ENCODE peak calls at places on chromosomes 2 and 18, in four cellular contexts. One of them, this sample, is unnamed. For H3K27me3, the result is how much of the 10 kb centered on the place peaks cover.

GRCh38 chr2:241014764-241015163 is 16.3 kb downstream of the SNED1 start:
- DNase-seq in SK-N-SH: no peak
- DNase-seq in lower lobe of right lung: no peak
- DNase-seq in breast epithelium: peak
- DNase-seq in this sample: no peak

GRCh38 chr2:119383410-119384140 is 16.8 kb downstream of the DBI start:
- DNase-seq in SK-N-SH: no peak
- DNase-seq in lower lobe of right lung: no peak
- DNase-seq in breast epithelium: peak
- DNase-seq in this sample: no peak

GRCh38 chr2:229920011-229920781 is 1.6 kb downstream of the TRIP12 start:
- DNase-seq in SK-N-SH: no peak
- DNase-seq in lower lobe of right lung: no peak
- DNase-seq in breast epithelium: no peak
- DNase-seq in this sample: no peak

GRCh38 chr18:55586841-55587240 is 1.2 kb downstream of the TCF4 start:
- DNase-seq in SK-N-SH: peak
- DNase-seq in lower lobe of right lung: no peak
- DNase-seq in breast epithelium: no peak
- DNase-seq in this sample: no peak

GRCh38 chr18:70973626-70974025 is 684.8 kb downstream of the SOCS6 start:
- DNase-seq in SK-N-SH: no peak
- DNase-seq in lower lobe of right lung: no peak
- DNase-seq in breast epithelium: no peak
- DNase-seq in this sample: no peak

GRCh38 chr2:122363885-122364284 is 608.4 kb downstream of the TSN start:
- DNase-seq in SK-N-SH: peak
- DNase-seq in lower lobe of right lung: no peak
- DNase-seq in breast epithelium: no peak
- DNase-seq in this sample: no peak

GRCh38 chr18:13136056-13136688 is 82.4 kb upstream of the LDLRAD4 start:
- DNase-seq in SK-N-SH: no peak
- DNase-seq in lower lobe of right lung: no peak
- DNase-seq in breast epithelium: no peak
- DNase-seq in this sample: no peak

GRCh38 chr18:57073516-57074187 is 73.2 kb upstream of the BOD1L2 start:
- DNase-seq in SK-N-SH: no peak
- DNase-seq in lower lobe of right lung: no peak
- DNase-seq in breast epithelium: no peak
- DNase-seq in this sample: no peak

GRCh38 chr2:216426938-216427337 is 14.7 kb downstream of the SMARCAL1 start:
- DNase-seq in SK-N-SH: no peak
- DNase-seq in lower lobe of right lung: no peak
- DNase-seq in breast epithelium: no peak
- DNase-seq in this sample: peak

GRCh38 chr2:160694631-160695030 is 201.0 kb upstream of the RBMS1 start:
- DNase-seq in SK-N-SH: no peak
- DNase-seq in lower lobe of right lung: no peak
- DNase-seq in breast epithelium: no peak
- DNase-seq in this sample: no peak

GRCh38 chr18:41714872-41715271 is 240.2 kb upstream of the PIK3C3 start:
- DNase-seq in SK-N-SH: no peak
- DNase-seq in lower lobe of right lung: no peak
- DNase-seq in breast epithelium: no peak
- DNase-seq in this sample: no peak

GRCh38 chr2:42792583-42793313 is at the start of gene HAAO:
- DNase-seq in SK-N-SH: peak
- DNase-seq in lower lobe of right lung: peak
- DNase-seq in breast epithelium: peak
- DNase-seq in this sample: peak

GRCh38 chr2:27016801-27017325 is 15.9 kb upstream of the TMEM214 start:
- DNase-seq in SK-N-SH: peak
- DNase-seq in lower lobe of right lung: peak
- DNase-seq in breast epithelium: no peak
- DNase-seq in this sample: peak

GRCh38 chr2:8031370-8031769 is 650.5 kb upstream of the ID2 start:
- DNase-seq in SK-N-SH: no peak
- DNase-seq in lower lobe of right lung: no peak
- DNase-seq in breast epithelium: no peak
- DNase-seq in this sample: no peak

GRCh38 chr2:48415765-48416515 is 114.0 kb upstream of the STON1 start:
- DNase-seq in SK-N-SH: no peak
- DNase-seq in lower lobe of right lung: no peak
- DNase-seq in breast epithelium: no peak
- DNase-seq in this sample: no peak

GRCh38 chr2:240310645-240311044 is 124.8 kb upstream of the GPC1 start:
- DNase-seq in SK-N-SH: no peak
- DNase-seq in lower lobe of right lung: no peak
- DNase-seq in breast epithelium: no peak
- DNase-seq in this sample: no peak

GRCh38 chr2:181104512-181105121 is 124.2 kb downstream of the UBE2E3 start:
- DNase-seq in SK-N-SH: peak
- DNase-seq in lower lobe of right lung: no peak
- DNase-seq in breast epithelium: no peak
- DNase-seq in this sample: peak

GRCh38 chr2:197827618-197828017 is 23.2 kb downstream of the PLCL1 start:
- DNase-seq in SK-N-SH: no peak
- DNase-seq in lower lobe of right lung: no peak
- DNase-seq in breast epithelium: no peak
- DNase-seq in this sample: no peak

GRCh38 chr2:10452334-10452733 is 4.2 kb upstream of the ODC1 start:
- DNase-seq in SK-N-SH: peak
- DNase-seq in lower lobe of right lung: peak
- DNase-seq in breast epithelium: peak
- DNase-seq in this sample: peak

GRCh38 chr18:43934322-43935050 is 657.2 kb upstream of the SYT4 start:
- DNase-seq in SK-N-SH: no peak
- DNase-seq in lower lobe of right lung: no peak
- DNase-seq in breast epithelium: no peak
- DNase-seq in this sample: no peak

GRCh38 chr18:44781890-44782289 is 101.2 kb downstream of the SETBP1 start:
- DNase-seq in SK-N-SH: no peak
- DNase-seq in lower lobe of right lung: no peak
- DNase-seq in breast epithelium: no peak
- DNase-seq in this sample: peak

GRCh38 chr2:119005565-119005964 is 63.6 kb downstream of the MARCO start:
- DNase-seq in SK-N-SH: no peak
- DNase-seq in lower lobe of right lung: no peak
- DNase-seq in breast epithelium: peak
- DNase-seq in this sample: no peak

GRCh38 chr2:45256867-45257641 is 247.8 kb upstream of the SIX2 start:
- DNase-seq in SK-N-SH: no peak
- DNase-seq in lower lobe of right lung: no peak
- DNase-seq in breast epithelium: no peak
- DNase-seq in this sample: no peak

GRCh38 chr2:174449033-174449432 is 37.8 kb downstream of the GPR155 start:
- DNase-seq in SK-N-SH: no peak
- DNase-seq in lower lobe of right lung: no peak
- DNase-seq in breast epithelium: no peak
- DNase-seq in this sample: no peak

GRCh38 chr2:129936334-129936934 is 43.0 kb upstream of the RAB6C start:
- DNase-seq in SK-N-SH: peak
- DNase-seq in lower lobe of right lung: no peak
- DNase-seq in breast epithelium: no peak
- DNase-seq in this sample: no peak

GRCh38 chr2:157055660-157056199 is 201.8 kb upstream of the GALNT5 start:
- DNase-seq in SK-N-SH: no peak
- DNase-seq in lower lobe of right lung: no peak
- DNase-seq in breast epithelium: no peak
- DNase-seq in this sample: no peak

GRCh38 chr2:234881413-234882241 is 70.2 kb upstream of the SH3BP4 start:
- DNase-seq in SK-N-SH: peak
- DNase-seq in lower lobe of right lung: peak
- DNase-seq in breast epithelium: peak
- DNase-seq in this sample: peak

GRCh38 chr2:144426355-144426754 is 93.6 kb downstream of the ZEB2 start:
- DNase-seq in SK-N-SH: no peak
- DNase-seq in lower lobe of right lung: no peak
- DNase-seq in breast epithelium: no peak
- DNase-seq in this sample: no peak

GRCh38 chr2:144421606-144422510 is 98.1 kb downstream of the ZEB2 start:
- DNase-seq in SK-N-SH: no peak
- DNase-seq in lower lobe of right lung: no peak
- DNase-seq in breast epithelium: no peak
- DNase-seq in this sample: no peak

GRCh38 chr2:144426981-144427479 is 92.9 kb downstream of the ZEB2 start:
- DNase-seq in SK-N-SH: no peak
- DNase-seq in lower lobe of right lung: no peak
- DNase-seq in breast epithelium: no peak
- DNase-seq in this sample: no peak

GRCh38 chr2:144429396-144430112 is 90.4 kb downstream of the ZEB2 start:
- DNase-seq in SK-N-SH: no peak
- DNase-seq in lower lobe of right lung: no peak
- DNase-seq in breast epithelium: no peak
- DNase-seq in this sample: no peak

GRCh38 chr2:144424559-144425240 is 95.2 kb downstream of the ZEB2 start:
- DNase-seq in SK-N-SH: no peak
- DNase-seq in lower lobe of right lung: no peak
- DNase-seq in breast epithelium: peak
- DNase-seq in this sample: no peak
- H3K27ac ChIP-seq in SK-N-SH: no peak
- H3K27ac ChIP-seq in lower lobe of right lung: no peak
- H3K27ac ChIP-seq in breast epithelium: peak
- H3K27ac ChIP-seq in this sample: no peak

GRCh38 chr18:76687271-76688006 is 134.9 kb upstream of the ZNF236 start:
- DNase-seq in SK-N-SH: no peak
- DNase-seq in lower lobe of right lung: no peak
- DNase-seq in breast epithelium: no peak
- DNase-seq in this sample: peak

GRCh38 chr18:76684265-76684664 is 138.1 kb upstream of the ZNF236 start:
- DNase-seq in SK-N-SH: no peak
- DNase-seq in lower lobe of right lung: no peak
- DNase-seq in breast epithelium: no peak
- DNase-seq in this sample: no peak

GRCh38 chr18:76686737-76687231 is 135.6 kb upstream of the ZNF236 start:
- DNase-seq in SK-N-SH: peak
- DNase-seq in lower lobe of right lung: peak
- DNase-seq in breast epithelium: peak
- DNase-seq in this sample: peak

GRCh38 chr18:76685860-76686259 is 136.5 kb upstream of the ZNF236 start:
- DNase-seq in SK-N-SH: no peak
- DNase-seq in lower lobe of right lung: no peak
- DNase-seq in breast epithelium: no peak
- DNase-seq in this sample: no peak

DNA sequence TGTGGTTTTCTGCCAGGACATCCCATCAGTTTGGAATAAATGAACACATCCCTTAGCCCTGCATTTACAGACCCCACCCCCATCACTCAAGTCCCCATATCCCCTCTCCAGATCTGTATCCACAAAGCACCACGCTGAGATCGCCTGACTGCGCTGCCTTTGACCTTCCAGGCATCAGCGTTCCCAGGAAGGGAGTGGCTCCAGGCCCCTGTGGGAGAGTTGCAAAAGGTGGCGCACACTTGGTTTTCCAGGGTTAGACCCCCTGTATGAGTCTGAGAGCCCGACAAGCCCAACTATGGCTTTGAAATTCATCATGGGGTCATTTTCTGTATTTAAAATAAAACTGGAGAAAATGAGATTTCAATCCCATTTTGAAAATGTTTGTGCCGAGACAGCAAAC is 137.0 kb upstream of the ZNF236 start:
- DNase-seq in SK-N-SH: no peak
- DNase-seq in lower lobe of right lung: no peak
- DNase-seq in breast epithelium: no peak
- DNase-seq in this sample: no peak
- TF ChIP-seq CTCF in SK-N-SH: no peak
- TF ChIP-seq CTCF in lower lobe of right lung: no peak
- TF ChIP-seq CTCF in breast epithelium: no peak
- TF ChIP-seq CTCF in this sample: no peak

DNA sequence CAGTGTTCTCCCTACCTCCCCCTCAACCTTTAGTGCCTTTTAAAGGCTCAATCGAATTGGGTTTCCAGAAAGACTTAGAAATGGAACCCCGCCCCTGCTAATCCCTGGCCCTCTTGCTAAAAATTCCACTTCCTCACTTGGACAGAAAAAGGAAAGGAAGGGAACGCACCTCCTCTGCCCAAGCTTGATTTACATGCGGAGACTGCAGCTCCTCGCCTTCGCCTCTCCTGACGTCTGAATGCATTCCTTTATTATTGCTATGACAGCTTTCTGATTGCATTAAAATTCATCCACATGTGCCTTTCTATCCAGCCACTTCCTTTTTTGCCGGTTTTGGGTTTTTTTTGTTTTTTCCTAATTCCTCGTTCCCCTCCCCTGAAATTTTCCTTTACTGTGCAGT is 287.8 kb downstream of the CELF4 start:
- DNase-seq in SK-N-SH: no peak
- DNase-seq in lower lobe of right lung: no peak
- DNase-seq in breast epithelium: no peak
- DNase-seq in this sample: no peak
- H3K27me3 ChIP-seq in SK-N-SH: under half
- H3K27me3 ChIP-seq in lower lobe of right lung: under half
- H3K27me3 ChIP-seq in breast epithelium: under half
- H3K27me3 ChIP-seq in this sample: half or more

GRCh38 chr2:152499921-152500320 is 164.9 kb downstream of the FMNL2 start:
- DNase-seq in SK-N-SH: peak
- DNase-seq in lower lobe of right lung: no peak
- DNase-seq in breast epithelium: no peak
- DNase-seq in this sample: no peak

GRCh38 chr2:152499411-152499810 is 164.4 kb downstream of the FMNL2 start:
- DNase-seq in SK-N-SH: no peak
- DNase-seq in lower lobe of right lung: no peak
- DNase-seq in breast epithelium: no peak
- DNase-seq in this sample: no peak

GRCh38 chr2:152497481-152498052 is 162.6 kb downstream of the FMNL2 start:
- DNase-seq in SK-N-SH: peak
- DNase-seq in lower lobe of right lung: no peak
- DNase-seq in breast epithelium: no peak
- DNase-seq in this sample: no peak

GRCh38 chr2:152500336-152500735 is 165.4 kb downstream of the FMNL2 start:
- DNase-seq in SK-N-SH: no peak
- DNase-seq in lower lobe of right lung: no peak
- DNase-seq in breast epithelium: no peak
- DNase-seq in this sample: no peak

GRCh38 chr2:152500777-152501176 is 165.8 kb downstream of the FMNL2 start:
- DNase-seq in SK-N-SH: no peak
- DNase-seq in lower lobe of right lung: no peak
- DNase-seq in breast epithelium: no peak
- DNase-seq in this sample: no peak
- H3K27ac ChIP-seq in SK-N-SH: no peak
- H3K27ac ChIP-seq in lower lobe of right lung: peak
- H3K27ac ChIP-seq in breast epithelium: peak
- H3K27ac ChIP-seq in this sample: no peak